ENCODE peak calls at places on chromosomes 3 and 15, in four cellular contexts. J is H9, X is H1, Z is mesendoderm. M is an unnamed sample.

GRCh38 chr3:194661374-194661773 is 10.6 kb downstream of the LSG1 start:
- DNase-seq in Z (no peak), J (no peak), X (no peak), M (no peak)

GRCh38 chr15:28984421-28985375 is 98.9 kb downstream of the APBA2 start:
- DNase-seq in X (no peak), J (no peak), Z (peak), M (peak)

GRCh38 chr3:35675206-35675605 is 35.9 kb downstream of the ARPP21 start:
- DNase-seq in Z (no peak), J (no peak), X (no peak), M (no peak)

GRCh38 chr3:155807823-155808222 is 1.7 kb upstream of the C3orf33 start:
- DNase-seq in J (no peak), Z (no peak), X (no peak), M (peak)

GRCh38 chr15:41550066-41550805 is 6.2 kb upstream of the RPAP1 start:
- DNase-seq in J (no peak), Z (no peak), X (no peak), M (no peak)

GRCh38 chr3:47512416-47513124 is 942 bp downstream of the ELP6 start:
- DNase-seq in X (no peak), Z (peak), J (no peak), M (no peak)

GRCh38 chr15:49692514-49693090 is 71.8 kb downstream of the DTWD1 start:
- DNase-seq in J (no peak), Z (no peak), X (no peak), M (no peak)

GRCh38 chr15:27885226-27885625 is 213.9 kb downstream of the OCA2 start:
- DNase-seq in X (no peak), Z (no peak), J (no peak), M (no peak)

GRCh38 chr3:134857776-134858515 is 62.9 kb downstream of the EPHB1 start:
- DNase-seq in J (no peak), Z (no peak), X (no peak), M (no peak)

DNA sequence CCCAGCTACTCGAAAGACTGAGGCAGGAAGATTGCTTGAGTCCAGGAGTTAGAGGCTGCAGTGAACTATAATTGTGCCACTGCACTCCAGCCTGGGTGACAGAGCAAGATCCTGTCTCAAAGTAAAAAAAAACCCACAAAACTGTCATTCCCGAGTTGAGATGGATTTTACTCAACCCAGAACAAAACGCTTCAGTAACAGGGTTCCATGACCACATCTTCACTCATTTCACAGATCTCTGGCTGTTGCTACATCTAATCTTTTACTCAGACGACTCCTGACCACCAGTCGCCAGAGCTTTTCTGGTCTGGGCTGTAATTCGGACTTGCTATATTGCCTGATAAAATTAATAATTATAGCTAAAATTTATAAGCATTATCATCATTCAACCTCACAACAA is 2.4 kb downstream of the DRD3 start:
- DNase-seq in X (no peak), Z (no peak), J (no peak), M (no peak)
- H4K5ac ChIP-seq in X (no peak), Z (no peak), J (no peak), M (no peak)

GRCh38 chr3:14230729-14231128 is 52.1 kb downstream of the LSM3 start:
- DNase-seq in X (no peak), J (no peak), Z (no peak), M (no peak)
- H3K27ac ChIP-seq in X (no peak), J (no peak), Z (no peak), M (peak)

GRCh38 chr15:59008086-59008485 is 20.6 kb downstream of the RNF111 start:
- DNase-seq in Z (no peak), J (no peak), X (no peak), M (no peak)
- H4K5ac ChIP-seq in Z (no peak), J (no peak), X (no peak), M (no peak)

DNA sequence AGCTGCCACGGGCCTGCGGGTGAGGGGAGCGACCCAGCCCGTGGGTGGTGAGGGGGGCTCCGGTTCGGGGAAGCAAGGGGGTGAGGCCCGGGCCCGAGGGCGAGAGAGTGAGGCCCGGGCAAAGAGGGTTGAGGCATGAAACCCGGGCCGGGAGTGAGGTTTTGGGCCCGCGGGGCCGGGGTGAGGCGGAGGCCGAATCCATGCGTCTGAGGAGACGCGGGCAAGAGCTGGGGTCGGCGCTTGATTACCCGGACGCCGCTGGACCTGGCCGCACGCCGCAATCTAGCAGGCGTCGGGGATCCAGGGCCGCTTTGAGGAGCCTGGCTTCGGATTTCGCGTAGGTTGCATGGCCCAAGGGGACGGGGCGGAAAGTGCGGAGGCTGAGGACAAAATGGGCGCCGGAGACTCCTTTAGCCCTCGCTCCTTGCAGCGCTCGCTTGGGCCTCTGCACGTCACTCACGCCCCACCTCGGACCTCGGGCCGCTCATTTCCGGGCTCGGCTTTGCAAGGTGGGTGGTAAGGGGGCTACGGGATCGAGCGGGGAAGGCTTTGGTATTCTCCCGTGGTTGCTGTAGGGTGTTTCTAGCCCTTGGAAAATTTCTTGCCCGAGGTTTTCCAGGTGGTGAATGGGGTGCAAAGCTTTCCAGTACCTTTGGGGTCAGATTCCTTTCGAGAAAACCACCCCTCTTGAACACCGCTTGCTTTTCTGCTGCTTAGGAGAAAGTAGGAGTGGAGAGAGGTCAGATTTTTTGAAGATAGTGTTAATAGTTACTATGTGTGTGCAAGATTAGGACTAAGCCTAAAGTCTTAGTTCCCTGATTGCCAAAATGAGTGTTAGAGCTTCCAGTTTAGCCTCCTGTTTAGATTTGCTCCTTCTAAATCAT is 827 bp downstream of the SLC25A36 start:
- DNase-seq in J (peak), Z (peak), X (no peak), M (peak)
- H3K27ac ChIP-seq in J (no peak), Z (peak), X (peak), M (peak)

GRCh38 chr3:24437326-24437725 is 57.3 kb downstream of the THRB start:
- DNase-seq in X (no peak), J (no peak), Z (no peak), M (no peak)
- H4K5ac ChIP-seq in X (no peak), J (no peak), Z (no peak), M (no peak)

DNA sequence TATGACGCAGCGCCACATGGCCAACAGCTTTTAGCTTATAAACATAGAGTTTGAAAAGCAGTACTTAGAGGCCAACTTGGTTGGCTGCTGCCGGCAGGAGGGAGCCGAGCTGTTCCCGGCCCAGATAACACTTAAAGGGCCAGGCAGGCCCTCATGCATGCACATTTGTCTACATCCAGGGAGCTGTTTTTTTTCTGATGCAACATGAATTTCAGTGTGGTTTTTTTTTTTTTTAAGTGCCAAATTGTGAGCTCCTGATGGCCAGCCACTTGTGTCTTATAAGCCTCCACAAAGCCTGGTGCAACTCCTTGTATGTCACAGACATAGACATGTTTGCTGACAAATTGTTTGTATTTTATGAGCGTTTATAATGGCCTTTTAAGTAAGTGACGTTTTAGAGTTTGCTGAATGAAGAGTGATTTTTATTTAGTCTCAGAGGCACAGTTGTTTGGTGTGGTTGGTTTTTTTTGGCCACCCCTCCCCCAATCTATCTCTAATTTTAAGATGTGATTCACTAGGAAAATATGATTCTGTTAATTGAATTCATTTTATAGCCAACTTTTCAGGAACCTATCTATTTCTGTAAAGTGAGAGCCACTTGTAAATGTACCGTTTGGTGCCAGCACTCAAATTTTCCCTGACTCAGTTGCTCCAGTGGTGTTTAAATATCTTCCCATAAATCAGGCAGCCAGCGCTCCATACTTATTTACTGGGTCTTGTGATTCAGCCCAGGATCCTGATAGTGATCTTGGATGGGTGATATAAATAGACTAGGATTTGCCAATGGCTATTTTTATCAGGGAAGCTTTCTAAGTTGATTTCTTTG is 134.3 kb downstream of the VGLL4 start:
- DNase-seq in X (no peak), Z (peak), J (no peak), M (peak)
- H3K27ac ChIP-seq in X (no peak), Z (no peak), J (no peak), M (peak)

GRCh38 chr3:77526573-77526972 is 486.7 kb downstream of the ROBO2 start:
- DNase-seq in X (no peak), J (no peak), Z (no peak), M (no peak)
- H4K5ac ChIP-seq in X (no peak), J (no peak), Z (no peak), M (no peak)

GRCh38 chr3:107651782-107652181 is 129.0 kb downstream of the BBX start:
- DNase-seq in Z (no peak), J (no peak), X (no peak), M (no peak)
- H3K27ac ChIP-seq in Z (no peak), J (no peak), X (no peak), M (no peak)

GRCh38 chr3:72538070-72538745 is 310.0 kb downstream of the SHQ1 start:
- DNase-seq in J (no peak), X (no peak), Z (no peak), M (no peak)
- H4K5ac ChIP-seq in J (no peak), X (no peak), Z (no peak), M (no peak)